ENCODE peak calls at places on chromosomes 11 and 22, in four cellular contexts. K is CD4-positive, alpha-beta T cell; O is naive B cell; L is sciatic nerve. U is an unnamed sample.
A peak's percentile ranks its signal among the peaks of the same experiment; 100 is the strongest.

GRCh38 chr11:7968686-7969085 is 3.4 kb upstream of the NLRP10 start:
- ATAC-seq in K (no peak), O (no peak), L (no peak), U (no peak)

GRCh38 chr11:34249439-34250073 is 108.3 kb downstream of the ABTB2 start:
- ATAC-seq in K (no peak), O (no peak), L (peak; percentile 87), U (no peak)

GRCh38 chr11:110095554-110095953 is 2.4 kb downstream of the ZC3H12C start:
- ATAC-seq in K (no peak), O (no peak), L (no peak), U (no peak)

GRCh38 chr11:127002669-127003259 is 2.2 kb upstream of the KIRREL3 start:
- ATAC-seq in K (no peak), O (no peak), L (peak; percentile 13), U (no peak)

GRCh38 chr22:46655861-46656608 is 35.8 kb downstream of the GRAMD4 start:
- ATAC-seq in K (no peak), O (no peak), L (no peak), U (no peak)

GRCh38 chr11:75400110-75400865 is 970 bp downstream of the RPS3 start:
- ATAC-seq in K (peak; percentile 30), O (peak; percentile 31), L (peak; percentile 23), U (no peak)

GRCh38 chr11:7677801-7678201 is 4.5 kb upstream of the CYB5R2 start:
- ATAC-seq in K (no peak), O (no peak), L (no peak), U (no peak)

GRCh38 chr11:27281740-27282139 is 81.3 kb downstream of the CCDC34 start:
- ATAC-seq in K (no peak), O (no peak), L (no peak), U (peak; percentile 9)

GRCh38 chr11:11363674-11364073 is 10.6 kb upstream of the CSNK2A3 start:
- ATAC-seq in K (no peak), O (no peak), L (no peak), U (no peak)